ENCODE peak calls at places on chromosomes 6 and 20, in four cellular contexts. F, I, C and K are unnamed samples.

GRCh38 chr6:27608916-27609883 is 136.3 kb upstream of the ZNF184 start:
- DNase-seq in F (no peak), I (peak; percentile 56), C (peak; percentile 63), K (peak; percentile 83)

GRCh38 chr6:89950879-89951391 is 56.7 kb downstream of the GJA10 start:
- DNase-seq in F (no peak), I (no peak), C (no peak), K (peak; percentile 84)

GRCh38 chr6:111625511-111626331 is 20.0 kb upstream of the TRAF3IP2 start:
- DNase-seq in F (no peak), I (no peak), C (peak; percentile 47), K (no peak)

GRCh38 chr20:51338692-51339440 is 203.7 kb downstream of the NFATC2 start:
- DNase-seq in F (no peak), I (no peak), C (no peak), K (no peak)

GRCh38 chr6:35757461-35758123 is 18.8 kb upstream of the CLPSL2 start:
- DNase-seq in F (peak; percentile 46), I (no peak), C (peak; percentile 32), K (peak; percentile 70)

GRCh38 chr6:16793828-16794412 is 32.7 kb upstream of the ATXN1 start:
- DNase-seq in F (no peak), I (no peak), C (no peak), K (no peak)

GRCh38 chr6:18545726-18546125 is 158.6 kb downstream of the RNF144B start:
- DNase-seq in F (no peak), I (no peak), C (peak; percentile 48), K (no peak)

GRCh38 chr6:119112856-119113530 is 34.5 kb upstream of the FAM184A start:
- DNase-seq in F (no peak), I (no peak), C (no peak), K (peak; percentile 55)

GRCh38 chr6:93424303-93425064 is 5.1 kb upstream of the EPHA7 start:
- DNase-seq in F (no peak), I (no peak), C (peak; percentile 36), K (peak; percentile 20)
- TF ChIP-seq CTCF in F (peak; percentile 20), I (peak; percentile 40), C (peak; percentile 53), K (peak; percentile 38)

GRCh38 chr20:43511879-43512278 is 4.4 kb downstream of the L3MBTL1 start:
- DNase-seq in F (no peak), I (no peak), C (no peak), K (no peak)

GRCh38 chr20:43516251-43516824 is 8.8 kb downstream of the L3MBTL1 start:
- DNase-seq in F (no peak), I (no peak), C (no peak), K (no peak)

GRCh38 chr20:43513298-43514061 is 6.0 kb downstream of the L3MBTL1 start:
- DNase-seq in F (no peak), I (no peak), C (no peak), K (no peak)

GRCh38 chr20:43515628-43516027 is 8.1 kb downstream of the L3MBTL1 start:
- DNase-seq in F (no peak), I (no peak), C (no peak), K (no peak)

DNA sequence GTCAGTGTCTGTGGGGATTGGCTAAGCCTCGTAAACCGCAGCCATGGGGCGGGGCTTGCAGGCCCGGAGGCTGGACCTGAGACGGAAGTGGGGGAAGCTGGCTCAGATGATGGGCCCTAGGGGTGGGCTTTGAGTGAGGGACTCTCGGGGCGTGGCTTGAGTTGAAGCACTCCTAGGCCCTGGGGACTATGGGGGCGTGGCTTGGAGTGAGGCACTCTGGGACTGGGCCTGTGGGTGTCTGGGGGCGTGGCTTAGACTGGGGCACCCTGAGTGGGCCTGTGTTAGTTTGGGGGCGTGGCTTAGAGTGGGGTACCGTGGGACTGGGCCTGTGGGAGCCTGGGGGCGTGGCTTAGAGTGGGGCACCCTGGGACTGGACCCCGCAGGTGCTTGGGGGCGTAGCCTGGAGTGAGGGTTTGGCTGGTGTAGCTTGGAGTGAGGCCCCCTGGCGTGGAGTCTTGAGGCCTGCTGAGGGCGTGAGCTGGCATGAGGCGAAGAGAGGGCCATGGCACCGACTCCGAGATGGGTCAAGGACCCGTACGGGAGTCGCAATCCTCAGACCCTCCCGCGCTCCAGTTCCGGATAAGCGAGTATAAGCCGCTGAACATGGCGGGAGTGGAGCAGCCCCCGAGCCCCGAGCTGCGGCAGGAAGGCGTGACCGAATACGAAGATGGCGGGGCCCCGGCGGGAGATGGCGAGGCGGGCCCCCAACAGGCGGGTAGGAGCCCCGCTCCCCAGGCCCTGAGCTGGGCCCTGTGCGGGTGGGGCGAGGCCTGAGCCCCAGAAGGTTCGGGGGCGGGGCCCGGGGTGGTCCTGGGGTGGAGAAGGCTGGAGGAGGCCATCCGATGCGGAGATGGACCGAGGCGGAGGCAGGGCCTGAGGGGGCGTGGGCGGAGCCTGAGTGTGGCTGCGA is 6.8 kb downstream of the L3MBTL1 start:
- DNase-seq in F (no peak), I (peak; percentile 92), C (peak; percentile 98), K (peak; percentile 97)
- H3K4me3 ChIP-seq in F (no peak overlapping the region), I (peak overlapping the region; percentile 73), C (peak overlapping the region; percentile 46), K (peak overlapping the region; percentile 67)

GRCh38 chr6:167093406-167093921 is 29.4 kb upstream of the CCR6 start:
- DNase-seq in F (no peak), I (no peak), C (no peak), K (no peak)

GRCh38 chr6:167092672-167093339 is 30.1 kb upstream of the CCR6 start:
- DNase-seq in F (no peak), I (no peak), C (no peak), K (no peak)

GRCh38 chr6:167089243-167090142 is 33.4 kb upstream of the CCR6 start:
- DNase-seq in F (no peak), I (no peak), C (no peak), K (no peak)

GRCh38 chr6:167090171-167090570 is 32.7 kb upstream of the CCR6 start:
- DNase-seq in F (no peak), I (no peak), C (no peak), K (peak; percentile 37)

DNA sequence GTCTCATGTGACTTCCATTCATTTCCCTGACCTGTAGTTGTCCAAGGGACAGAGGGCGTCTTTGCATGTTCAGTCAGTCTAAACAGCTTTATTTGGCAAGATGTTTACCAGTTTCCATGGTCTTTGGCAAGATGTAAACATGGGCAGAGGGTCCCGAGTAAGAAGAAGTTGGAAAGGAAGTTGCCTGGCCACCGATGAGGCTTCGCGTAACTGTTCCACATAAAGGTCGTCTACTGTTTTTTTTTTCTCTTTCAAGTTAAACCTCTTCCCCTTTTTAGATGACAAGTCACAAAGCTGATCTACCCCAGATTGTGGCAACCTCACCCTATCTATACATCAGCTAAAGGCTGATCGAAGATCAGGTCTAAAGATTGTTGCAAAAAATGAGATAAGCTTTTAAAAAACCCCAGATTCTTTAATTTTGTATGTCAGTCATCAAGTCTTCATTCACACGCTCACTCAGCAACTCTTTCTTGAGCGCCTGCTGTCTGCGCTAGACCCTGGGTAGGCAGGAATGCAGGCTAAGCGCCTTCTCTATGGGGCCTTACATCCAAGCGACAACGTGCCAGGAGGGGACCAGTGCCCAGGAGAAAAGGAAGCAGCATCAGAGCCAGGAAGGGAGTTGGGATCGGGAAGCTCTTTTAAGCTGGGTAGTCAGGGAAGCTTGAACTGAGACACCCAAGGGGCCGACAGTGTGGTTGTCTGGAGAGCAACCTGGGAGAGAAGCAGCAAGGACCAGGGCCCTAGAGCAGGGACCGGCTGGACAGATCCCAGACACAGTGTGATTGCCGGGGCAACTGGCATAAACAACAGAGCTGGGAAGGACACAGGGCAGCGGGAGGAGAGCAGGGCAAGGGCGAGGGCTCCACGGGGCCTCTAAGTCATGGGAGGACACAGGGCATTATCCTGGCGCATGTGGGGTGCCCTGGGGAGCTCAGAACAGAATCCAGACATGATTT is 31.5 kb upstream of the CCR6 start:
- DNase-seq in F (no peak), I (no peak), C (no peak), K (peak; percentile 77)
- TF ChIP-seq MYC in F (no peak), I (no peak), C (no peak), K (no peak)

GRCh38 chr6:152952866-152953509 is 29.9 kb downstream of the FBXO5 start:
- DNase-seq in F (peak; percentile 15), I (no peak), C (peak; percentile 55), K (peak; percentile 50)
- TF ChIP-seq CTCF in F (peak; percentile 57), I (peak; percentile 32), C (peak; percentile 37), K (peak; percentile 52)

DNA sequence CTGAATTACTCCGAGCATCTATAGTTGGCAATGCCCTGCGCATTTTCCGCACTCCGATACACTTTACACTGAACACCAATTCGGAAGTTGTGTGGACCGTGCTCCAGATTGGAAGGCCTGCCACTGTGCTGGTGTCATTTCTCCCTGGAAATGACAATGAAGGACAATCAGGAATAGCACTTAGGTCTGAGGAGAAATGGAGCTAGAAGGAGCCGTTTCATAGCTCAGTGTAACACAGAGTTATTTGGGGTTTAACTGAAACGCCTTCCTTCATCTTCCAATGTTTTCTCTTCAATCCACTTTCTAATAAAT is 501 bp upstream of the PLA2G7 start:
- DNase-seq in F (no peak), I (no peak), C (no peak), K (no peak)
- H3K4me3 ChIP-seq in F (peak overlapping the region; percentile 62), I (no peak overlapping the region), C (no peak overlapping the region), K (no peak overlapping the region)

DNA sequence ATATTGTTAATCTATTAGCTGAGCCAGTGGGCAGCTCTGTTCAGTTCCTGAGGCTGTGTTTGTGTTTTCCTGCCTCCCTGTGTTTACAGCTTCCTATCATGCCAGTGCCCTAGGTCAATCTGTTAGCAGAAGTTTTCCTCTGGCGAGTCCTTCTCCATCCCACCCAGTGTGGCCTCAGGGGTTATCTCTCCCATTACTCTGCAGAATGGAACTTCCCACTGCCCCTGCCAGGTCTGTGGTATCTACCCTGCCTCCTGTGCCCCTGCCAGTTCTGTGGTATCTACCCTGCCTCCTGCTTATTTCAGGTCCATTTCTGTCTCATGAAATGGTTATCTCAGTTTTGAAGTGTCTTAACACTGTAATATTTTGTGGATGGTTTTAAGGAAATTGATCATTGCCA is 63.1 kb downstream of the SLX4IP start:
- DNase-seq in F (no peak), I (no peak), C (peak; percentile 65), K (peak; percentile 52)
- TF ChIP-seq MYC in F (no peak), I (no peak), C (no peak), K (no peak)

DNA sequence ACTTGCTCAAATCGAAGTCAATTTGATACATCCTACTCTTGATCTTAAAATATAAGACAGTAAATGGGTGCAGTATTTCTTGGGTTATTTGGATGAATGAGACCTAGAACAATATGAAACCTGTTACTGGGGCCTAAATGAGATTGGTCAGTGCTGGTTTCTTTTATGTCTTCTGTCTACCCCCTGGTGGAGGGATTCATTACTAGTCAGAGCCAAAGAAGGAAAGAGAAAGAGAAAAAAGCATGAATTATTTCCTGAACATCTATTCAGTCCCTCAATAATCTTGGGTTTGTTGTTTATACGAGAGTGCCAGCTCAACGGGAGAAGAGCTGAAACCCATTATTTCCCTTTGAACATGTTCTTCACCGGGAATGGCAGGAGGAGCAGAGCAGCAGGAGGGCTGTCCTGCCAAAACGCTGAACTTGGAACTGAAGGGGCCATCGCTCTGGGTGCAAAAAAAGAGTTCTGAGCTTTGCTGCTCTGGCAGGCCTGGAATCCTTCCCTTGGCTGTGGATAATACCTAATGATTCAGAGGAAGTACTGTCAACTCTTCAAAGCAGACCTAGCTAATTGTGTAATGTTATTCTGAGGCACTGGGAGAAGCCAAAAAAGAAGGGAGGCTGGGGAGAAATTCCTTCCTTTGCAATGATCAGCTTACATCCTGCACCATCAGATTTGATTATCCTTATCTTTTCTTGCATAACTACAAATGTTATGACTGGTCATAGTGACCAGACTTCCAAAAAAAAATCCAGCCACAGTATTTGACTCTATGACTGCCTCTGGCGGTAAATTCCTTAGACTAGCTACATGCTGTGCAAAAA is 72.0 kb downstream of the BLOC1S5 start:
- DNase-seq in F (peak; percentile 54), I (peak; percentile 13), C (peak; percentile 96), K (peak; percentile 51)
- TF ChIP-seq CTCF in F (peak; percentile 63), I (peak; percentile 38), C (peak; percentile 41), K (peak; percentile 33)

GRCh38 chr6:37705239-37706051 is 7.8 kb upstream of the MDGA1 start:
- DNase-seq in F (peak; percentile 55), I (peak; percentile 30), C (peak; percentile 82), K (peak; percentile 80)
- H3K4me3 ChIP-seq in F (peak overlapping the region; percentile 41), I (peak overlapping the region; percentile 38), C (peak overlapping the region; percentile 46), K (peak overlapping the region; percentile 26)

GRCh38 chr6:11283629-11284028 is 51.2 kb upstream of the NEDD9 start:
- DNase-seq in F (no peak), I (no peak), C (no peak), K (no peak)
- TF ChIP-seq MYC in F (no peak), I (no peak), C (no peak), K (no peak)